ENCODE peak calls at places on chromosomes 5 and 9, in nine cellular contexts. W is HEK293T; Z is naive thymus-derived CD8-positive, alpha-beta T cell; E is fibroblast of lung; I is A673; O is posterior cingulate gyrus; K is activated gamma-delta T cell treated with Interleukin-2 at 50 U/mL for 16 hours; V is EH; S is astrocyte. U is an unnamed sample.

GRCh38 chr5:97606531-97606930 is 423.5 kb upstream of the RIOK2 start:
- DNase-seq in V (no peak), O (no peak), Z (no peak), W (no peak), S (no peak), E (no peak), I (no peak), K (no peak), U (no peak)

GRCh38 chr9:2874001-2874750 is 30.3 kb upstream of the PUM3 start:
- DNase-seq in W (no peak), V (peak; percentile 4), K (no peak), Z (no peak), S (peak; percentile 80), O (no peak), E (peak; percentile 14), I (no peak), U (no peak)

GRCh38 chr5:156920042-156920860 is 42.8 kb downstream of the TIMD4 start:
- DNase-seq in O (no peak), E (no peak), V (no peak), Z (no peak), S (peak; percentile 9), W (no peak), K (no peak), I (no peak), U (no peak)

GRCh38 chr9:84024041-84024575 is 43.5 kb downstream of the RMI1 start:
- DNase-seq in S (no peak), O (no peak), Z (no peak), W (no peak), K (no peak), I (no peak), E (no peak), V (no peak), U (no peak)

GRCh38 chr5:137075163-137075970 is 423.8 kb downstream of the SPOCK1 start:
- DNase-seq in K (no peak), W (peak; percentile 80), S (no peak), E (no peak), I (peak; percentile 67), V (peak; percentile 60), O (no peak), Z (no peak), U (peak; percentile 90)

GRCh38 chr5:67090593-67090992 is 106.0 kb downstream of the CD180 start:
- DNase-seq in W (no peak), S (no peak), I (no peak), K (no peak), Z (no peak), E (no peak), O (no peak), V (no peak), U (no peak)

GRCh38 chr5:38601133-38601842 is 44.8 kb upstream of the LIFR start:
- DNase-seq in E (peak; percentile 35), K (no peak), O (no peak), Z (no peak), V (peak; percentile 46), I (no peak), W (no peak), S (no peak), U (no peak)

GRCh38 chr5:170536498-170536897 is 32.7 kb downstream of the KCNIP1 start:
- DNase-seq in S (no peak), W (no peak), K (no peak), E (no peak), Z (no peak), O (no peak), V (no peak), I (no peak), U (no peak)

GRCh38 chr9:122325124-122325523 is 45.7 kb upstream of the PTGS1 start:
- DNase-seq in Z (no peak), O (no peak), K (no peak), W (no peak), E (peak; percentile 32), V (peak; percentile 31), I (no peak), S (peak; percentile 42), U (no peak)

GRCh38 chr9:2732492-2732891 is 15.2 kb downstream of the KCNV2 start:
- DNase-seq in I (no peak), S (no peak), E (no peak), V (no peak), K (no peak), W (no peak), O (no peak), Z (no peak), U (no peak)